ENCODE peak calls at places on chromosome 4, in five cellular contexts. X is stimulated activated CD8-positive, alpha-beta memory T cell treated with anti-CD3 and anti-CD28 coated beads, Interleukin-7, amount 100 ng/mL, for 1 hour; R is activated CD4-positive, alpha-beta T cell treated with anti-CD3 and anti-CD28 coated beads, Interleukin-2, amount 10 ng/mL, durations not matched to agents 7 days and 5 days; J is ureter; L is HEK293T. K is an unnamed sample.

GRCh38 chr4:183571350-183572076 is 66.7 kb downstream of the ING2 start:
- DNase-seq in X (no peak), R (no peak), J (peak; percentile 75), L (no peak), K (peak; percentile 22)

GRCh38 chr4:73208376-73208775 is 50.2 kb downstream of the ANKRD17 start:
- DNase-seq in X (no peak), R (no peak), J (no peak), L (no peak), K (no peak)

GRCh38 chr4:183770900-183771299 is 111.8 kb downstream of the TRAPPC11 start:
- DNase-seq in X (no peak), R (no peak), J (no peak), L (no peak), K (no peak)

GRCh38 chr4:185255868-185256267 is 46.5 kb downstream of the SNX25 start:
- DNase-seq in X (no peak), R (no peak), J (no peak), L (no peak), K (no peak)

GRCh38 chr4:4780634-4781287 is 78.7 kb upstream of the MSX1 start:
- DNase-seq in X (no peak), R (no peak), J (no peak), L (no peak), K (no peak)

GRCh38 chr4:146051724-146052396 is 113.2 kb upstream of the ZNF827 start:
- DNase-seq in X (no peak), R (no peak), J (no peak), L (no peak), K (no peak)

GRCh38 chr4:1771555-1772305 is 21.4 kb upstream of the FGFR3 start:
- DNase-seq in X (no peak), R (no peak), J (no peak), L (no peak), K (no peak)

GRCh38 chr4:108055787-108056186 is 66.1 kb downstream of the HADH start:
- DNase-seq in X (no peak), R (no peak), J (no peak), L (no peak), K (no peak)

GRCh38 chr4:181018472-181018871 is 1224.7 kb upstream of the TENM3 start:
- DNase-seq in X (no peak), R (no peak), J (no peak), L (no peak), K (no peak)

GRCh38 chr4:46442963-46443362 is 53.0 kb upstream of the GABRA2 start:
- DNase-seq in X (no peak), R (no peak), J (no peak), L (no peak), K (no peak)

GRCh38 chr4:1236103-1236641 is 12.8 kb downstream of the CTBP1 start:
- DNase-seq in X (no peak), R (no peak), J (no peak), L (no peak), K (no peak)

GRCh38 chr4:3202836-3203820 is 45.8 kb upstream of the MSANTD1 start:
- DNase-seq in X (no peak), R (peak; percentile 48), J (no peak), L (no peak), K (no peak)

GRCh38 chr4:67687639-67688038 is 13.3 kb downstream of the UBA6 start:
- DNase-seq in X (no peak), R (no peak), J (no peak), L (no peak), K (no peak)

GRCh38 chr4:10611673-10612072 is 72.9 kb downstream of the CLNK start:
- DNase-seq in X (no peak), R (no peak), J (no peak), L (no peak), K (no peak)

GRCh38 chr4:2352729-2353221 is 65.7 kb downstream of the ZFYVE28 start:
- DNase-seq in X (no peak), R (no peak), J (no peak), L (no peak), K (no peak)

GRCh38 chr4:3827616-3828492 is 61.7 kb downstream of the ADRA2C start:
- DNase-seq in X (no peak), R (no peak), J (peak; percentile 81), L (no peak), K (peak; percentile 91)

GRCh38 chr4:83334425-83335241 is at the start of gene HPSE:
- DNase-seq in X (peak; percentile 52), R (peak; percentile 77), J (peak; percentile 79), L (peak; percentile 79), K (peak; percentile 96)

GRCh38 chr4:188387134-188387791 is 248.0 kb downstream of the TRIML1 start:
- DNase-seq in X (no peak), R (no peak), J (no peak), L (no peak), K (no peak)

GRCh38 chr4:166091914-166092510 is 219.0 kb downstream of the TLL1 start:
- DNase-seq in X (no peak), R (no peak), J (no peak), L (peak; percentile 26), K (no peak)

K was measured in colonic mucosa.